ENCODE peak calls at places on chromosomes 6 and 20, in eight cellular contexts. R, V, L, N, K, I, P and F are unnamed samples.

GRCh38 chr20:33789109-33789857 is 21.9 kb upstream of the CHMP4B start:
- DNase-seq in R (peak; percentile 93), V (no peak), L (no peak), N (peak; percentile 96), K (no peak), I (no peak), P (peak; percentile 65), F (no peak)

GRCh38 chr20:57658447-57659130 is 38.4 kb upstream of the ZBP1 start:
- DNase-seq in R (peak; percentile 6), V (no peak), L (no peak), N (no peak), K (peak; percentile 66), I (no peak), P (peak; percentile 12), F (peak; percentile 8)

GRCh38 chr6:164005312-164005711 is 590.8 kb downstream of the QKI start:
- DNase-seq in R (no peak), V (no peak), L (no peak), N (no peak), K (no peak), I (no peak), P (no peak), F (no peak)

GRCh38 chr20:3080939-3081388 is 3.6 kb downstream of the AVP start:
- DNase-seq in R (no peak), V (peak; percentile 82), L (no peak), N (peak; percentile 18), K (no peak), I (no peak), P (peak; percentile 81), F (peak; percentile 90)

GRCh38 chr20:61531553-61532345 is 279.7 kb downstream of the CDH4 start:
- DNase-seq in R (no peak), V (no peak), L (no peak), N (peak; percentile 46), K (no peak), I (no peak), P (no peak), F (no peak)

GRCh38 chr6:159042003-159042823 is 2.6 kb downstream of the TAGAP start:
- DNase-seq in R (peak; percentile 79), V (no peak), L (peak; percentile 59), N (peak; percentile 47), K (no peak), I (peak; percentile 86), P (peak; percentile 73), F (peak; percentile 77)

GRCh38 chr6:15066433-15067337 is 179.2 kb upstream of the JARID2 start:
- DNase-seq in R (peak; percentile 28), V (no peak), L (no peak), N (peak; percentile 90), K (peak; percentile 76), I (no peak), P (peak; percentile 52), F (peak; percentile 36)

GRCh38 chr6:72740135-72740534 is 118.3 kb downstream of the KCNQ5 start:
- DNase-seq in R (no peak), V (no peak), L (no peak), N (no peak), K (no peak), I (no peak), P (no peak), F (no peak)

GRCh38 chr6:123803456-123803861 is 206 bp upstream of the NKAIN2 start:
- DNase-seq in R (no peak), V (no peak), L (no peak), N (no peak), K (no peak), I (no peak), P (no peak), F (peak; percentile 17)

GRCh38 chr20:56202493-56203077 is 45.9 kb upstream of the MC3R start:
- DNase-seq in R (no peak), V (no peak), L (no peak), N (no peak), K (no peak), I (no peak), P (no peak), F (peak; percentile 26)

GRCh38 chr20:58610071-58610800 is 40.8 kb upstream of the STX16 start:
- DNase-seq in R (no peak), V (no peak), L (no peak), N (no peak), K (no peak), I (no peak), P (no peak), F (no peak)

GRCh38 chr6:160971151-160971550 is 20.4 kb upstream of the MAP3K4 start:
- DNase-seq in R (no peak), V (no peak), L (no peak), N (no peak), K (no peak), I (peak; percentile 62), P (no peak), F (no peak)

GRCh38 chr6:19836799-19837510 is at the start of gene ID4:
- DNase-seq in R (peak; percentile 90), V (peak; percentile 92), L (no peak), N (peak; percentile 96), K (peak; percentile 99), I (peak; percentile 97), P (peak; percentile 68), F (peak; percentile 97)

GRCh38 chr20:53752971-53753879 is 159.6 kb upstream of the ZNF217 start:
- DNase-seq in R (no peak), V (no peak), L (no peak), N (peak; percentile 42), K (no peak), I (no peak), P (no peak), F (no peak)

GRCh38 chr6:19865178-19865577 is 28.0 kb downstream of the ID4 start:
- DNase-seq in R (no peak), V (no peak), L (no peak), N (no peak), K (no peak), I (no peak), P (no peak), F (no peak)

GRCh38 chr20:57868310-57868709 is 158.5 kb upstream of the PMEPA1 start:
- DNase-seq in R (no peak), V (no peak), L (no peak), N (no peak), K (no peak), I (peak; percentile 83), P (no peak), F (no peak)

GRCh38 chr6:106885659-106886058 is 88.9 kb downstream of the CD24 start:
- DNase-seq in R (no peak), V (no peak), L (no peak), N (no peak), K (no peak), I (no peak), P (no peak), F (no peak)

GRCh38 chr6:116648161-116648560 is 20.4 kb downstream of the ZUP1 start:
- DNase-seq in R (no peak), V (no peak), L (no peak), N (peak; percentile 51), K (no peak), I (no peak), P (no peak), F (no peak)

GRCh38 chr20:54133434-54134427 is 40.1 kb downstream of the CYP24A1 start:
- DNase-seq in R (peak; percentile 60), V (no peak), L (no peak), N (peak; percentile 44), K (no peak), I (no peak), P (no peak), F (no peak)

GRCh38 chr6:139763468-139764214 is 389.2 kb upstream of the CITED2 start:
- DNase-seq in R (no peak), V (no peak), L (no peak), N (peak; percentile 35), K (no peak), I (no peak), P (no peak), F (no peak)

GRCh38 chr6:89216411-89216810 is 747 bp downstream of the GABRR1 start:
- DNase-seq in R (no peak), V (no peak), L (no peak), N (no peak), K (peak; percentile 28), I (no peak), P (no peak), F (no peak)
- TF ChIP-seq CTCF in R (no peak), V (no peak), L (no peak), N (no peak), K (no peak), I (no peak), P (no peak), F (no peak)

DNA sequence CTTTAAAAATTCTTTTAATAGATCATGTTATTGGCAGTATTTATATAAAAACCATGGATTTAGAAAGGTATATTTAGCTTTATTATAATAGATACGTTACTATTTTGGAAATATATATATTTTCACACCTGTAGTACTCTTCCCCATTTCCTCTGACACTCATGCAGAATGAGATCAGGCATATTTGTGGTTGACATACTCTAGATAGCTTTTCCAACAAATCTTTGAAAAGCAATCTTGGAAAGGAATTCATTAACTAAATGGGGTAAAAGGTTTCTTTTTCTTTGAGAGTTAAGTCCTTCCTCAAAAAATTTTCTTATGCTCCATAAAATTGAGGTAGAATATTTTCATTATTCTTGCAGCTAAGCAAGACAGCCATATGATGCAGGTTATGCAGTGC is 14.5 kb downstream of the ASF1A start:
- DNase-seq in R (no peak), V (no peak), L (no peak), N (peak; percentile 30), K (no peak), I (no peak), P (no peak), F (no peak)
- H3K36me3 ChIP-seq in R (no peaks in the 10 kb centered on the region), V (no peaks in the 10 kb centered on the region), L (peaks cover 60% of the 10 kb centered on the region), N (peaks cover 10% of the 10 kb centered on the region), K (peaks cover 42% of the 10 kb centered on the region), I (peaks cover 45% of the 10 kb centered on the region), P (no peaks in the 10 kb centered on the region), F (no peaks in the 10 kb centered on the region)

DNA sequence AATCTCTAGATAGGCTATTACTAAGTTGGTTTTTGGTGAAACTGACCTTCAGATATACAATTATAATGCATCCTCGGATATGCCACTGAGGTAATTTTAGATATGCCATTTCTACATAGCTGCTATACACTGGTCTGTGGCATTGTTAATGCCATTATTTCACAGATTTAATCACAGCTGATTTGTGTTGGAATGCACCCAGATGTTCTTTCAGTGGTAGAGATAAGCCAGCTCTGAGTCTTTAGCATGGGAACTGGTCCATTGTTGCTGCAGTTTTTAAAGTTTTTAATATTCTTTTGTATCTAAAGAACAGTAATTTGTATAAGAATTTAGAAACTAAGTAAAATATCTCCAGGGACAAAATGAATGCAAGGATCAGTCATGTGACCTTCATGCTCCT is 6.8 kb downstream of the TMX4 start:
- DNase-seq in R (no peak), V (no peak), L (no peak), N (no peak), K (no peak), I (no peak), P (no peak), F (no peak)
- H3K4me1 ChIP-seq in R (no peaks in the 10 kb centered on the region), V (peaks cover 45% of the 10 kb centered on the region), L (peaks cover 6% of the 10 kb centered on the region), N (no peaks in the 10 kb centered on the region), K (peaks cover 1% of the 10 kb centered on the region), I (peaks cover 52% of the 10 kb centered on the region), P (peaks cover 14% of the 10 kb centered on the region), F (peaks cover 11% of the 10 kb centered on the region)

DNA sequence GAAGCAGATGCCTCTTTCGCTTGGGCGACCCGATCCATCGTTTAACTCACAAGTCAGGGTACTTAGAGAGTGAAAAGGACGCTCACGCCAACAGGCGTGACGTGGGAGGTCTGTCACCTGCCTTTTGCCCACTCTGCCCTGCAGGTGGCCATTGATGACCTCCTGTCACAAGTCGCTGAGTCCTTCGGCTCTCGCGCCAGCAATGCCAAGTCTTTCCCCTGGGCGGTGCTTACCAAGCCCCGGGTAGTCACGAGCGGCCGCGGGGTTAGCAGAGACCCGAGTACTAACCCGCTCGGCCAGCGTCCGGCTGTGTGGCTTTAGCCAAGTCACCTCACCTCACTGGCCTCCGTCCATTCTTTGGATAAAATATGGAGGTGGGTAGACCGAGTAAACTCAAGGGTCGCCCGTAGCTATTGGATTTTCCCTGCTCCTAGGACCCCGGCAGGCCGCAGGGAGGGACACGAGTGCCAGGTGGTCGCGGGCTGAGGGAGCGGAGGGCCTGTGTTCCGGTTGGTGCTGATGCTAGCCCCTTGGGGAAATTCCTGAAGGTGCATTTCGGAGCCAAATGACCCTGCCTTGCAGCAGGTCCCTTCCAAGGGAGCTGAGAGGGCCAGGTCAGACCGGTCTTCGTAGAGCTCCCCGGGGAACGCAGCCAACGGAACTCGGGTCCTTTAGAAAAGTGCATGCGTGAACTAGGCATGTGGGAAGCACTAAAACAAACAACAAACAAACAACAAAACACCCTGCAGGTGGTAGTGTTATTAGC is 668 bp downstream of the PKIB start:
- DNase-seq in R (peak; percentile 72), V (peak; percentile 18), L (peak; percentile 2), N (no peak), K (peak; percentile 71), I (no peak), P (peak; percentile 45), F (peak; percentile 52)
- TF ChIP-seq CTCF in R (peak; percentile 13), V (no peak), L (no peak), N (no peak), K (no peak), I (no peak), P (peak; percentile 1), F (no peak)